ENCODE peak calls at places on chromosomes 6 and 20, in six cellular contexts. B is HepG2, M is SK-N-SH, G is K562, W is GM12892, J is H1. A is an unnamed sample.

GRCh38 chr20:49671429-49671828 is 42.2 kb downstream of the B4GALT5 start:
- DNase-seq in W (no peak), M (no peak), B (no peak), J (no peak), G (no peak), A (no peak)

GRCh38 chr20:24648481-24648880 is 179.1 kb downstream of the SYNDIG1 start:
- DNase-seq in G (no peak), W (no peak), M (no peak), B (no peak), J (no peak), A (no peak)

GRCh38 chr6:10579803-10580202 is 58.7 kb downstream of the GCNT2 start:
- DNase-seq in B (no peak), W (no peak), G (no peak), J (no peak), M (no peak), A (no peak)

GRCh38 chr6:134247271-134247833 is 70.6 kb downstream of the SGK1 start:
- DNase-seq in B (no peak), M (no peak), G (no peak), J (no peak), W (peak; percentile 26), A (peak; percentile 16)

GRCh38 chr6:166761801-166762200 is 134.8 kb upstream of the RPS6KA2 start:
- DNase-seq in M (no peak), G (no peak), J (peak; percentile 27), W (no peak), B (no peak), A (no peak)

GRCh38 chr6:44649365-44650025 is 262.0 kb downstream of the CDC5L start:
- DNase-seq in B (no peak), G (no peak), W (no peak), J (no peak), M (no peak), A (no peak)

GRCh38 chr6:4059115-4059777 is 19.7 kb downstream of the FAM217A start:
- DNase-seq in J (no peak), B (peak; percentile 76), G (peak; percentile 65), W (no peak), M (no peak), A (no peak)

GRCh38 chr20:17613328-17614175 is 43.7 kb downstream of the DSTN start:
- DNase-seq in J (no peak), W (peak; percentile 4), M (peak; percentile 9), B (no peak), G (no peak), A (no peak)

GRCh38 chr20:8633366-8633765 is 435.5 kb upstream of the PLCB4 start:
- DNase-seq in W (no peak), G (no peak), J (no peak), M (no peak), B (no peak), A (no peak)

GRCh38 chr20:15236812-15237211 is 899.4 kb upstream of the FLRT3 start:
- DNase-seq in W (no peak), J (peak; percentile 61), G (no peak), B (peak; percentile 58), M (peak; percentile 35), A (peak; percentile 12)

GRCh38 chr20:33915726-33916331 is 77.9 kb upstream of the RALY start:
- DNase-seq in G (peak; percentile 70), J (peak; percentile 85), W (peak; percentile 44), B (peak; percentile 47), M (peak; percentile 44), A (no peak)

GRCh38 chr20:62064788-62065668 is 653 bp downstream of the TAF4 start:
- DNase-seq in W (peak; percentile 53), J (no peak), B (no peak), M (peak; percentile 66), G (peak; percentile 23), A (peak; percentile 53)

DNA sequence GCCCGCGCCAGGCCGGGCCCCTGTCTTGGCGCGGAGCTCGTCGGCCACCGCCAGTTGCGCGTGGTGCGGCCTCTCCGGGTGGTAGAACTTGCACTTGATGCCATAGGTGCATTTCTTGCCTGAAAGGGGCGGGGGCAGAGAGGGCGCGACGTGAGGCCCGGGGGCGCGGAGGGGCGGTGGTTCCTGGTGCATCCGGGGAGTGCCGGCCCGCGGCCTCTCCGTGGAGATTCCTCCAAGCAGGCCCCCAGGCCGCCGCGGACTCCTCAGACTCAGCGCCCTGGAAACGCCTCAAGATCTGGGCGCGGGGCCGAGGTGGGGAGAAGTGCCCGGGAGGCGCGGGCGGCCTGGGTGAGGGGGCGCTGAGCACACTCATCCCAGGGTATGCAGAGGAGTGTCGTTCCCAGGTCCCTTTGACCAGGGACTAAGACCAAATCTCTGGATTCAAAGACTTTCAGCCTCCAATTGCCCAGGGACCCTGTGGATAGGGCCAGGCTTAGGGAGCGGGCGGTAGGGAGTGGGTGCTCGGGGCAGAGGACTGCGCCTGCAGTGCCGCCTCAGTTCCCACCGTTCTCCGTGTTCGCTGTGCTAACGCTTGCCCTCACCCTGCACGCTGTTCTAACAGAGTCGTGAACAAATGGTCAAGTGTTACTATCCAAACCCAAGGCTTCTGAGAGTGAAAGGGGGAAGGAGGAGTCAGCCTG is 33.3 kb downstream of the ZC3H12D start:
- DNase-seq in M (no peak), G (no peak), W (no peak), B (no peak), J (peak; percentile 60), A (no peak)
- TF ChIP-seq POLR2AphosphoS5 in M (no peak), G (no peak), W (no peak), B (no peak), J (no peak), A (no peak)

DNA sequence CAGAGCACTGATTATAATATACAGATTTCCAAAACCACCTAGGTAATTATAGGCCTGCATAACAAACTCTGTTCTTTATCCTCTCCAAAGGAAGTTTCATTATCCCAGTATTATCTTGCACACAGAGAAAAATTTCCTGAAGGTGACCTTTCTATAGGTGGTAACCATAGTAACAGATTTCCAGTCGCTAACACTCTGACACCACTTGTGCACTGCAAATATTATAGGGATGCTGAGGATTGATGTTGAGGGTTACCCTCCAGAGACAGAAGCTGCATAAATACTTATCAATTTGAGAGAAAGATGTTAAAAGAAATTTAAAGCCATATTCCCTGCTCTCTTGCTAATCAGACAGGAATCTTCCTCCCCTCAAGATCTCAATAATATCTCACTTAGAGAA is 274.5 kb upstream of the NRSN1 start:
- DNase-seq in B (no peak), G (no peak), W (no peak), M (peak; percentile 33), J (no peak), A (no peak)
- TF ChIP-seq TAF1 in B (no peak), G (no peak), W (no peak), M (no peak), J (no peak), A (no peak)

DNA sequence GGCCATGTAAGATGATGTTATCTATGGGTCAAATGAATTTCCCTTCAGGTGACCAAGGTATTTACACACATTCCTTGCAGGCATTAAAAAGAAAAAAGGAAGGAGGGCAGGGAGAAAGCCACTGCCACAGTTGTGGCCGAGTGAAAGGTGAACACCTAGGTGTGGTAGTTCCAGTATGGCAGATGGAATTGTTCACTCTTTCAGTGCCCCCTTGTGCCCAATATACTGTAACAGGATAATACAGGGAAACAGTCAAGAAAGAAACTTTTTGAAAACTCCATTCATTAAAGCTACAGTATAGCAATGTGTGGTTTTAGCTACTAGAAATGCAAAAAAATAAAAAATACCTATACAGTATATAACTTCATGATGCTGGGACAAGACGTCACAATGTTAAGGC is 52.1 kb downstream of the BMP2 start:
- DNase-seq in J (no peak), W (no peak), M (no peak), B (peak; percentile 15), G (no peak), A (no peak)
- TF ChIP-seq POLR2AphosphoS5 in J (no peak), W (no peak), M (no peak), B (no peak), G (no peak), A (no peak)

GRCh38 chr20:58389324-58389967 is 417 bp downstream of the VAPB start:
- DNase-seq in G (peak; percentile 55), W (peak; percentile 29), J (no peak), M (peak; percentile 74), B (peak; percentile 26), A (peak; percentile 29)
- TF ChIP-seq TAF1 in G (peak; percentile 19), W (no peak), J (peak; percentile 40), M (no peak), B (peak; percentile 60), A (peak; percentile 32)

GRCh38 chr20:5172167-5172586 is 45.4 kb downstream of the CDS2 start:
- DNase-seq in M (no peak), W (no peak), G (no peak), B (no peak), J (no peak), A (no peak)
- TF ChIP-seq POLR2AphosphoS5 in M (no peak), W (no peak), G (no peak), B (no peak), J (no peak), A (no peak)

DNA sequence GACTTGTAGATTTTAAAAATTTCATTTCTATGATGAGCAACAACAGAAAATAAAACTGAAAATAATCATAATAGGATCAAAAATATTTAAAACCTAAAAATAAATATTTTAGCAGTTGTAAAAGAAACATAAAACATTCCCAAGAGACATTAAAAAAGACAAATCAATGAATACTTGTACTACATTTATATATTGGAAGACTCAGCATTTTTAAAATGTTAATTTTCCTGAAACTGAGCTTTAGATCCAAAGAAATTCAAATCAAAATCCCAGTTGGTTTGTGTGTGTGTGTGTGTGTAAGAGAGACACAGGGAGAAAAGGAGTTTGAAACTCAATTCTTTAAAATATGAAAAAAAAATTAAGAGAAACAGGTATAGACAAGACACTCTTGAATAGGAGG is 38.7 kb upstream of the DSE start:
- DNase-seq in G (no peak), J (no peak), W (no peak), B (no peak), M (no peak), A (no peak)
- TF ChIP-seq TAF1 in G (no peak), J (no peak), W (no peak), B (no peak), M (no peak), A (no peak)